ENCODE peak calls at places on chromosomes 16 and 17, in nine cellular contexts. V, D, K, I, Q, W, B, F and L are unnamed samples.

GRCh38 chr17:17235212-17236174 is 1.5 kb downstream of the FLCN start:
- DNase-seq in V (no peak), D (no peak), K (no peak), I (peak), Q (peak), W (no peak), B (no peak), F (peak), L (no peak)

GRCh38 chr17:39660397-39661043 is 4.6 kb upstream of the TCAP start:
- DNase-seq in V (peak), D (no peak), K (no peak), I (no peak), Q (no peak), W (no peak), B (no peak), F (no peak), L (no peak)

GRCh38 chr17:36935681-36936454 is 1.4 kb upstream of the LHX1 start:
- DNase-seq in V (peak), D (no peak), K (no peak), I (no peak), Q (no peak), W (no peak), B (no peak), F (no peak), L (no peak)

GRCh38 chr16:897200-897543 is 73.6 kb downstream of the LMF1 start:
- DNase-seq in V (no peak), D (no peak), K (no peak), I (no peak), Q (no peak), W (no peak), B (no peak), F (no peak), L (no peak)

GRCh38 chr16:10122546-10122945 is 59.7 kb downstream of the GRIN2A start:
- DNase-seq in V (peak), D (no peak), K (no peak), I (peak), Q (peak), W (no peak), B (peak), F (no peak), L (peak)

GRCh38 chr16:46891910-46892309 is 7.7 kb downstream of the GPT2 start:
- DNase-seq in V (no peak), D (no peak), K (no peak), I (no peak), Q (no peak), W (no peak), B (no peak), F (no peak), L (no peak)

GRCh38 chr16:88472042-88472441 is 19.0 kb downstream of the ZFPM1 start:
- DNase-seq in V (no peak), D (no peak), K (no peak), I (no peak), Q (no peak), W (no peak), B (no peak), F (no peak), L (no peak)

GRCh38 chr17:53719229-53719628 is 103.5 kb upstream of the KIF2B start:
- DNase-seq in V (no peak), D (no peak), K (no peak), I (no peak), Q (no peak), W (no peak), B (no peak), F (no peak), L (peak)

GRCh38 chr16:12958366-12958765 is 57.0 kb downstream of the SHISA9 start:
- DNase-seq in V (no peak), D (no peak), K (no peak), I (no peak), Q (peak), W (no peak), B (no peak), F (no peak), L (no peak)

GRCh38 chr16:22141746-22142145 is 20.6 kb upstream of the SDR42E2 start:
- DNase-seq in V (peak), D (no peak), K (no peak), I (no peak), Q (peak), W (no peak), B (peak), F (peak), L (no peak)
- TF ChIP-seq CTCF in V (peak), D (no peak), K (no peak), I (no peak), Q (peak), W (no peak), B (peak), F (peak), L (peak)

DNA sequence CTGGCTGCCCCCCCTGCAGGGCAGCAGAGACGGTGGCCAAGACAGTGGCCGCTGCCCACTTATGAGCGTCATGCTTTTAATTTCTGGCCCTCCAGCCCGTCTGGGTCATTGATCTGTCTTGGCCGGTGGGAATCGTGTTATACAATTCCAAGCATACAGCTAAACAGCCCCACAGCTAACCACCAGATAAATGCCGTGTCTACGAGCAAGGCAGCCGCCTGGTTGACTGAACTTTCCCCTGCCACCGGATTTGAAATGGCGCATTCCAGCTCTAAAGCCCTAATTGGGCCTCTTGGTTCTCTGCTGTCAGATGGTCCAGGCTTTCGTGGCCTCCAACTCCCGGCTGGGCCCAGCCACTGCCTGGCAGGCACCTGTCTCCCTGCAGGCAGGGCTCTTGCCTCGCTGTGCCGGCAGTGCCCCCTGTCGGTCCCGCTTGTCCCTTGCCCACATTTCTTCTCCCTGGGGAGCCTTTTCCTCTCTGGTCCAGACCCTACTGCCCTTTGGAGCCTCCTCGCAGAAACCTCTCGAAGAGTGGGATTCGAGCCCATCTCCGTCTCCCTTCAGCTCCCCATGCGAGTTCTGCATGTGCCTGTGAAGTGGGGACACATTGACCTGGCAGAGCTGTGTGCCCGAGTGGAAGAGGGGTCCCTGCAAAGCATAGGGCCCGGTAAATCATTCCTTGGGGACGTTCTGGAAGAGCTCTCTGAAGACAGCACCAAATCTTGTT is 1.8 kb upstream of the RBFOX3 start:
- DNase-seq in V (peak), D (no peak), K (no peak), I (peak), Q (peak), W (peak), B (peak), F (peak), L (peak)
- TF ChIP-seq CTCF in V (peak), D (no peak), K (peak), I (peak), Q (peak), W (no peak), B (peak), F (peak), L (peak)

GRCh38 chr17:42857389-42857788 is 6.4 kb downstream of the AOC3 start:
- DNase-seq in V (no peak), D (no peak), K (no peak), I (no peak), Q (no peak), W (no peak), B (no peak), F (no peak), L (no peak)
- TF ChIP-seq CTCF in V (no peak), D (no peak), K (no peak), I (no peak), Q (no peak), W (no peak), B (no peak), F (no peak), L (no peak)

DNA sequence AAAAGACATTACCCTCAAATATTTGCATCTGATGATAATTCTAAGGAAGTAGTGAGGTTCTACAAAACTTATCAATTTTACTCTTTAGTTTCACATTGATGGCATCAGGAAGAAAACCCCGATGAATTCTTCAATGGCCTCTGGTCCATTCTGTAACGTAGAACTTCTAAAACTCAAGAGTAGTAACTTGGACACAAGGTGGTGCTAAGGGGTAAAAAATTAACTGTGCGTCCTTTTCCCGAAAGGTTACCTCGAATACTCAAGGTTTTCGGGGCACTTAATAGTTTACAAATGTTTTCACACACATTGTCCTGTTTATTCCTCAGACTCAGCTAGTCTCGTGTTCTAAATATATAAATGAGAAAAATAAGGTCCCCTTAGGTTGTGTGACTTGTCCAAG is 517.3 kb upstream of the ZFHX3 start:
- DNase-seq in V (peak), D (no peak), K (no peak), I (no peak), Q (no peak), W (no peak), B (no peak), F (peak), L (no peak)
- TF ChIP-seq CTCF in V (no peak), D (no peak), K (no peak), I (peak), Q (no peak), W (no peak), B (no peak), F (peak), L (no peak)

DNA sequence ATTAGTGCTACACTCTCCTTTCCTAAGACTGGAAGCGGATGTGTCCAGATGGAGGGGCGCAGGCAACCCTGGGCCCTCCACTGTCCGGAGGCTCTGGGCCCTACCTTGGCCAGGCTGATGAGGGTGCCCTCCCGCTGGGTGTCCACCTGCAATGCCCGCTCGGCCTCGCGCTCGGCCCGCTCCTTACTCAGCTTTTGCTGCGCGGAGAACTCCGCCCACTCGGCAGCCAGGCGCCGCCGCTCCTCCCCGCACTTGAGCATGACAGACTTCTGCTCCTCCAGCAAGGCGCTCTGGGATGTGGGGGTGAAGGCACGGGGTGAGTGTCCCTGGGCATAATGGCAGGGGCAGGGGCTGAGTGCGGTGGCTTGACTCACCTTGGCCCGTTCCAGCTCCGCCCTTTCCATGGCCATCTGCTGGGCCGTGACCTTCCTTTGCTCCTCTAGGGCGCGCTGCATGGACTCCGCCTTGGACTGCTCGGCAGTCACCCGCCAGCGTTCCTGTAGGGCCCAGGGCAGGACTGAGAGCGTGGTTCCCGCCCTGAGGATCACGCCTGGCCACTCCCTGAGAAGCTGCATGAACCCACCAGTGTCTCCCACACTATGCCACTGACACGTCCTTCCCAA is 10.1 kb upstream of the MRPL38 start:
- DNase-seq in V (no peak), D (no peak), K (no peak), I (no peak), Q (no peak), W (no peak), B (no peak), F (no peak), L (no peak)
- TF ChIP-seq CTCF in V (no peak), D (no peak), K (no peak), I (no peak), Q (no peak), W (no peak), B (no peak), F (no peak), L (no peak)